ENCODE peak calls at places on chromosomes 11 and 22, in seven cellular contexts. M, X, H, D, W, Q and C are unnamed samples.

GRCh38 chr22:46004105-46004866 is 27.3 kb upstream of the WNT7B start:
- ATAC-seq in M (no peak), W (no peak), H (no peak), X (no peak), Q (no peak), D (no peak), C (no peak)

GRCh38 chr22:32858121-32858703 is 56.7 kb downstream of the TIMP3 start:
- ATAC-seq in W (no peak), X (no peak), H (no peak), D (no peak), M (no peak), Q (no peak), C (no peak)

GRCh38 chr11:78698612-78699011 is 123.9 kb upstream of the NARS2 start:
- ATAC-seq in D (no peak), W (no peak), Q (no peak), M (no peak), H (no peak), X (no peak), C (no peak)

GRCh38 chr11:8342821-8343681 is 79.4 kb upstream of the LMO1 start:
- ATAC-seq in D (peak; percentile 55), Q (no peak), W (no peak), X (no peak), H (no peak), M (no peak), C (no peak)

GRCh38 chr11:65390099-65390941 is 3.9 kb downstream of the FRMD8 start:
- ATAC-seq in W (peak; percentile 11), M (peak; percentile 28), D (no peak), Q (no peak), H (no peak), X (no peak), C (no peak)

GRCh38 chr11:119351232-119351631 is 4.7 kb upstream of the MFRP start:
- ATAC-seq in Q (no peak), H (no peak), D (no peak), M (no peak), W (no peak), X (no peak), C (no peak)

GRCh38 chr11:78535027-78535426 is 39.6 kb downstream of the NARS2 start:
- ATAC-seq in H (no peak), X (no peak), M (no peak), W (no peak), Q (no peak), D (no peak), C (no peak)

GRCh38 chr11:120516461-120517389 is 5.2 kb downstream of the GRIK4 start:
- ATAC-seq in M (peak; percentile 5), X (no peak), H (no peak), D (no peak), Q (no peak), W (no peak), C (no peak)

GRCh38 chr22:44357962-44358553 is 45.3 kb upstream of the SHISAL1 start:
- ATAC-seq in H (no peak), M (peak; percentile 28), W (peak; percentile 34), Q (peak; percentile 9), D (no peak), X (no peak), C (peak; percentile 75)

GRCh38 chr11:116215471-116216113 is 557.2 kb downstream of the BUD13 start:
- ATAC-seq in Q (no peak), M (no peak), D (peak; percentile 75), X (no peak), H (peak; percentile 49), W (no peak), C (no peak)

GRCh38 chr11:34890812-34891211 is 25.4 kb downstream of the APIP start:
- ATAC-seq in D (peak; percentile 46), X (no peak), H (peak; percentile 71), Q (peak; percentile 52), W (no peak), M (peak; percentile 48), C (no peak)

GRCh38 chr11:78662811-78663210 is 88.1 kb upstream of the NARS2 start:
- ATAC-seq in X (no peak), D (no peak), M (no peak), W (no peak), Q (no peak), H (no peak), C (no peak)

GRCh38 chr11:76823481-76824028 is 37.2 kb upstream of the ACER3 start:
- ATAC-seq in M (peak; percentile 35), D (peak; percentile 95), Q (peak; percentile 80), X (peak; percentile 97), H (peak; percentile 82), W (peak; percentile 55), C (peak; percentile 82)

GRCh38 chr11:58165504-58166106 is 23.3 kb upstream of the OR9Q2 start:
- ATAC-seq in H (no peak), Q (no peak), M (no peak), X (no peak), W (no peak), D (no peak), C (no peak)

GRCh38 chr11:28999620-29000019 is 891.4 kb downstream of the METTL15 start:
- ATAC-seq in Q (no peak), M (no peak), D (peak; percentile 49), X (no peak), H (no peak), W (no peak), C (no peak)

GRCh38 chr11:9016916-9017642 is 13.3 kb upstream of the NRIP3 start:
- ATAC-seq in W (no peak), Q (no peak), H (no peak), X (no peak), M (no peak), D (no peak), C (no peak)

GRCh38 chr11:37370817-37371216 is 772.8 kb upstream of the RAG2 start:
- ATAC-seq in D (no peak), M (no peak), H (no peak), W (no peak), X (no peak), Q (no peak), C (no peak)

GRCh38 chr11:10407749-10408472 is 47.2 kb upstream of the AMPD3 start:
- ATAC-seq in W (no peak), X (no peak), H (no peak), Q (no peak), D (peak; percentile 39), M (no peak), C (no peak)

GRCh38 chr11:76707293-76707825 is 36.8 kb upstream of the LRRC32 start:
- ATAC-seq in Q (no peak), M (no peak), H (no peak), D (no peak), X (no peak), W (no peak), C (no peak)

GRCh38 chr11:111531687-111532364 is 8.7 kb upstream of the LAYN start:
- ATAC-seq in Q (peak; percentile 71), H (peak; percentile 58), X (peak; percentile 99), M (peak; percentile 95), D (peak; percentile 73), W (no peak), C (no peak)

GRCh38 chr11:15967966-15968365 is 388.4 kb downstream of the SOX6 start:
- ATAC-seq in D (no peak), W (peak; percentile 30), Q (peak; percentile 52), H (no peak), M (no peak), X (no peak), C (peak; percentile 63)

GRCh38 chr11:46541593-46542371 is 52.0 kb downstream of the AMBRA1 start:
- ATAC-seq in X (no peak), W (peak; percentile 94), H (peak; percentile 86), Q (peak; percentile 44), D (no peak), M (no peak), C (no peak)

GRCh38 chr11:83168756-83169155 is 11.8 kb downstream of the PCF11 start:
- ATAC-seq in D (no peak), Q (no peak), H (no peak), X (no peak), W (peak; percentile 30), M (no peak), C (no peak)
- TF ChIP-seq POLR2A in D (no peak), Q (no peak), H (no peak), X (no peak), W (no peak), M (no peak), C (no peak)

GRCh38 chr11:123060265-123061000 is 1.5 kb downstream of the HSPA8 start:
- ATAC-seq in H (no peak), W (no peak), M (no peak), Q (no peak), X (no peak), D (no peak), C (no peak)
- H3K4me1 ChIP-seq in H (peaks cover 17% of the 10 kb centered on the region), W (peaks cover 72% of the 10 kb centered on the region), M (peaks cover 3% of the 10 kb centered on the region), Q (peaks cover 68% of the 10 kb centered on the region), X (peaks cover 53% of the 10 kb centered on the region), D (peaks cover 13% of the 10 kb centered on the region), C (peaks cover 5% of the 10 kb centered on the region)

GRCh38 chr22:26522012-26522411 is 9.7 kb upstream of the TFIP11 start:
- ATAC-seq in X (no peak), Q (no peak), D (no peak), W (no peak), H (no peak), M (no peak), C (no peak)
- TF ChIP-seq POLR2A in X (no peak), Q (no peak), D (no peak), W (no peak), H (no peak), M (no peak), C (no peak)

DNA sequence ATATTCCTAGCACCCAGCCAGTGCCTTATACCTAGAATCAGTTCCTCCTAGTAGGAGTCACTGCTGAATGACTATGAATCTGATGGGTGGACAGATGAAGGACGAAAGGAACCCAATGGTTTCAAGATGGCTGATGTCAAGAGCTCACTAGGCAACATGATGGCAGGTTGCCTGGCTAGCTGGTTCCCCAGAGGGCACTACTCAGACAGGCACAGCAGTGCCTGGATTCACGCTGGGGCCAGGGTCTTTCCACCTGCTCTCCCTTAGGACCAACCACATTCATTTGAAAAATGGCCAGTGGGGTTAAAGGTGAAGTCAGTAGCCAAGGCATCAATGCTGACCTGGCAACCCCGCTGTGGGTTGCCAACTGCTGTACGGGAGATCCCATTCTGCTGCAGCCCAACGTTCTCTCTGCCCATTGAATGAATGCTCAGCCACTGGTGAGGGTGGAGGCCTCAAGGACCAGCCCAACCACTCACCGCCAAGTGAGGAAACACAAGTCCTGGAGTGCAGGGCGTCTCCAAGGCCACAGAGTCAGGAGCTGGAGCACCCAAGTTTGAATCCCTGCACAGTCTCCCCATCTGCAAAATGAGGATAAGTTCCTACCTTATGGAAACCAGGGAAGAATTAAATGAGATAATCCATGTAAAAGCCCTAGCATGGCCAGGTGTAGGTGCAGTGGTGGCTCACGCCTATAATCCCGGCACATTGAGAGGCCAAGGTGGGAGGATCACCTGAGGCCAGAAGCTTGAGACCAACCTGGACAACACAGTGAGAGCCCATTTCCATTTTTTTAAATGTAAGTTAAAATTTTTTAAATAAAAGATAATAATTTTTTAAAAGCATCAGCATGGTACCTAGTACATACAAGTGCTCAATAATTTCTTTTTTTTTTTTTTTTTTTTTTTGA is 12.4 kb downstream of the MYH9 start:
- ATAC-seq in W (peak; percentile 17), H (no peak), X (no peak), D (peak; percentile 4), M (no peak), Q (no peak), C (no peak)
- H3K4me1 ChIP-seq in W (peaks cover 95% of the 10 kb centered on the region), H (peaks cover 13% of the 10 kb centered on the region), X (peaks cover 71% of the 10 kb centered on the region), D (peaks cover 79% of the 10 kb centered on the region), M (peaks cover 52% of the 10 kb centered on the region), Q (peaks cover 98% of the 10 kb centered on the region), C (no peaks in the 10 kb centered on the region)

DNA sequence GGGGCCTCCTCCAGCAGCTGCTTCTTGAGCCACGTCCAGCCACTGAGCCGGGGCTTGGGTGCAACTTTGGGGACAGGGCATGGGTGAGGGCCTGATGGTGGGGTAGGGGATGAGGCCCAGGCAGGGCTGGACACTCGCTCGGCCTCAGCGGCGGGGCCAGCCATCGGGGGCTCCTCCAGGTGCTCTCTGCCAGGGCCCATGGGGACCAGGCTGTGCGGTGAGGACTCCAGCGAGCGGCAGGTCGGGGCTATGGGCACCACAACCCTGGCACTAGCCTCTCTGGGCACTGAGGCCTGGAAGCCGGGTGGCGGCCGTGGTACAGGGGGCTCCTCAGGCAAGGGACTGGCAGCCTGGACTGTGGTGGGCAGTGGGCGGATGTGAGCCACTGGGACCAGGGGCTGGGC is 2.2 kb downstream of the PRR33 start:
- ATAC-seq in X (no peak), H (no peak), D (no peak), M (no peak), W (no peak), Q (no peak), C (no peak)
- TF ChIP-seq POLR2A in X (no peak), H (no peak), D (no peak), M (no peak), W (no peak), Q (no peak), C (no peak)